ENCODE peak calls at places on chromosomes 7 and 10, in eight cellular contexts. P, U, L, A, C, F, S and D are unnamed samples.

GRCh38 chr10:125037145-125037544 is 95.2 kb downstream of the ZRANB1 start:
- DNase-seq in S (no peak), F (peak; percentile 82), C (peak; percentile 80), A (no peak), U (no peak), P (no peak), L (no peak), D (peak; percentile 72)

GRCh38 chr10:35041502-35041879 is 48.6 kb downstream of the CUL2 start:
- DNase-seq in A (no peak), P (no peak), U (no peak), L (no peak), F (no peak), S (no peak), C (no peak), D (no peak)

GRCh38 chr7:65731562-65732035 is 141.3 kb upstream of the VKORC1L1 start:
- DNase-seq in L (no peak), A (no peak), P (no peak), U (no peak), F (peak; percentile 79), C (no peak), S (no peak), D (peak; percentile 50)

GRCh38 chr10:26214004-26214403 is 2.6 kb upstream of the GAD2 start:
- DNase-seq in L (no peak), F (peak; percentile 58), A (no peak), P (no peak), U (no peak), S (no peak), C (no peak), D (no peak)

GRCh38 chr7:158015403-158016116 is 572.1 kb downstream of the PTPRN2 start:
- DNase-seq in L (peak; percentile 4), P (peak; percentile 19), S (no peak), U (no peak), C (no peak), F (no peak), A (no peak), D (peak; percentile 25)

GRCh38 chr10:74371696-74372095 is 220.7 kb downstream of the ADK start:
- DNase-seq in F (no peak), S (no peak), P (no peak), U (no peak), L (no peak), A (no peak), C (peak; percentile 51), D (no peak)

GRCh38 chr7:157513162-157513621 is 176.4 kb downstream of the DNAJB6 start:
- DNase-seq in C (no peak), S (no peak), A (no peak), L (no peak), P (no peak), F (peak; percentile 8), U (no peak), D (no peak)

GRCh38 chr7:41652265-41652664 is 50.6 kb downstream of the INHBA start:
- DNase-seq in U (no peak), A (no peak), P (peak; percentile 23), F (no peak), L (no peak), C (peak; percentile 13), S (no peak), D (no peak)

GRCh38 chr10:283916-284356 is 148.7 kb downstream of the ZMYND11 start:
- DNase-seq in F (no peak), P (no peak), C (no peak), U (no peak), L (peak; percentile 67), S (no peak), A (no peak), D (no peak)

GRCh38 chr10:97888641-97889262 is 39.1 kb downstream of the GOLGA7B start:
- DNase-seq in C (peak; percentile 7), P (no peak), U (no peak), A (no peak), F (peak; percentile 79), S (no peak), L (no peak), D (peak; percentile 28)

GRCh38 chr10:30384791-30385201 is 35.7 kb upstream of the MTPAP start:
- DNase-seq in A (no peak), F (peak; percentile 58), S (no peak), P (no peak), L (no peak), U (no peak), C (peak; percentile 34), D (peak; percentile 10)

GRCh38 chr7:99579956-99580777 is 17.9 kb upstream of the TMEM225B start:
- DNase-seq in F (peak; percentile 77), A (no peak), L (peak; percentile 20), C (peak; percentile 23), U (peak; percentile 31), S (no peak), P (peak; percentile 33), D (peak; percentile 36)

GRCh38 chr7:81256991-81257390 is 338.1 kb upstream of the SEMA3C start:
- DNase-seq in S (no peak), L (no peak), C (peak; percentile 23), U (no peak), F (peak; percentile 57), P (no peak), A (no peak), D (no peak)

GRCh38 chr10:71694567-71694968 is 25.0 kb downstream of the C10orf105 start:
- DNase-seq in U (peak; percentile 20), L (peak; percentile 83), S (no peak), A (peak; percentile 24), F (no peak), P (peak; percentile 64), C (no peak), D (peak; percentile 37)

GRCh38 chr10:86252573-86252972 is 114.0 kb downstream of the GRID1 start:
- DNase-seq in C (no peak), A (no peak), L (no peak), P (no peak), F (peak; percentile 32), S (no peak), U (no peak), D (no peak)

DNA sequence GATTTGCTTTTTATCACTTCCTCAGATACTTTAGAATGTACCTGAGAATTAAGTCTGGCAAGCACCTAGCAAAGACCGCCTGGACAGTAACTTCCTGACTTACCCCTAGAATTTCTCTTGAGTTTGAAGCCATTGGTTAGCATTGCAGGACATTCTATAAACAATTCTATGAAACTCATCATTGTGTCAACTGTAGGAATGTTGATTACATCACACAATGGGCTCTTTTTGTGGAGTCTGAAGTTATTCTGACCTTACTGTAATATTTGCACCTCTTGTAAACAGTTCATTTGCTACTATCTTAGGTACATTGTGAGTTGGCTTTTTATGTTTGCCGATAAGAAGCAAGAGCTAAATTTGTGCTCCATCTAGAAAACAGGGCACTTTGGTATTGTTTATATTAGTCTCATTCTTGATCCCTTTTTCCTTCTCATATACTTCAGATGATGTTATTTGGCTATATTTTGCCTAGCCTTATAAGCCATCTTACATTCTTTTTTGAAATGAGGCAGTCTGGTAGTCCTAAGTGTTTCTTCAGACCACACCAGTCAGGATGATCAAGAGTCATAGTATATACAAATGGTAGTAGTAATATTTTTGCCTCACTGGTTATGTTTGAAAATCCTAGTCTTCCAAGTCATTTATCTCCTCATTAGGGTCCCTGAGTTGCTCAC is 52.4 kb downstream of the CASD1 start:
- DNase-seq in U (no peak), C (peak; percentile 62), S (no peak), A (no peak), P (no peak), F (peak; percentile 22), L (no peak), D (no peak)
- H3K4me1 ChIP-seq in U (no peaks in the 10 kb centered on the region), C (peaks cover 1% of the 10 kb centered on the region), S (no peaks in the 10 kb centered on the region), A (no peaks in the 10 kb centered on the region), P (no peaks in the 10 kb centered on the region), F (no peaks in the 10 kb centered on the region), L (no peaks in the 10 kb centered on the region), D (no peaks in the 10 kb centered on the region)

DNA sequence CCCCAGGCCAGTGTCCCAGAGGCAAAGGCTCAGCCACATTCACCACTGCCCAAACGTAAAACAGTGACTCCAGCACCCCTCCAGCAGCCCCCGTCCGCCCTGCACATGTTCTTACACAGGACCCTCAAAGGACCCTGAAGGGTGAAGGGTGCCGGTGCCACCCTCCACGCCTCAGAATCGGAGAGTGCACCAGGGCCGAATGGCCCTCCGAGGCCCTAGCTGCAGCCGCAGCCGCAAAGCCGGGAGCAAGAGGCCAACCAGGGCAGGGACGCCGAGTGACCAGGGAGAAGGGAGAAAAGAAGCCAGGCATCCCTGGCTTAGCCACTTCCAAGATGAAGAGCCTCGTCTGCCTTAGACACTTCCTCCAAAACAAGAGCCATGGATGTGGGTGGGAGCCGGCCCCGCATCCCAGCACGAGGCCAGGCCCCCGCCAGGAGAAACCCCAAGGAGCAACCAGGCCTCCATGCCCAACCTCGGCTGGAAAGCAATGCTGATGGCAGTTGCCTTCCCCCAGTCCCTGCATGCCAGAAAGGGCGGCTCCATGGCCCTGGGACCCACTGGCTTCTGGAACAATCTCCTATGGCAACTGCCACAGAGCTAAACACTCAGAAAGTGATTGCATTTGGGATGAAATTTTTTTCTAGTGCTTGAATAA is 92.4 kb downstream of the MAD1L1 start:
- DNase-seq in F (no peak), L (no peak), S (no peak), P (no peak), A (no peak), U (no peak), C (no peak), D (no peak)
- H3K27ac ChIP-seq in F (no peak overlapping the region), L (no peak overlapping the region), S (no peak overlapping the region), P (no peak overlapping the region), A (no peak overlapping the region), U (no peak overlapping the region), C (no peak overlapping the region), D (no peak overlapping the region)

GRCh38 chr10:120283093-120283492 is 173.9 kb upstream of the PLPP4 start:
- DNase-seq in S (no peak), C (no peak), A (no peak), F (no peak), U (no peak), P (no peak), L (no peak), D (no peak)
- H3K4me1 ChIP-seq in S (no peaks in the 10 kb centered on the region), C (no peaks in the 10 kb centered on the region), A (no peaks in the 10 kb centered on the region), F (no peaks in the 10 kb centered on the region), U (no peaks in the 10 kb centered on the region), P (no peaks in the 10 kb centered on the region), L (no peaks in the 10 kb centered on the region), D (no peaks in the 10 kb centered on the region)

GRCh38 chr7:151711435-151711872 is 165.5 kb downstream of the PRKAG2 start:
- DNase-seq in L (no peak), P (no peak), C (no peak), A (no peak), F (no peak), U (no peak), S (no peak), D (no peak)

GRCh38 chr7:151715661-151716338 is 161.1 kb downstream of the PRKAG2 start:
- DNase-seq in L (no peak), A (no peak), C (no peak), U (no peak), P (no peak), F (no peak), S (no peak), D (peak; percentile 88)

GRCh38 chr7:151711906-151712771 is 164.8 kb downstream of the PRKAG2 start:
- DNase-seq in F (no peak), C (no peak), L (no peak), A (no peak), S (no peak), U (no peak), P (no peak), D (no peak)

GRCh38 chr7:151716339-151716722 is 160.6 kb downstream of the PRKAG2 start:
- DNase-seq in F (no peak), C (no peak), U (no peak), A (no peak), L (no peak), S (no peak), P (no peak), D (peak; percentile 91)

DNA sequence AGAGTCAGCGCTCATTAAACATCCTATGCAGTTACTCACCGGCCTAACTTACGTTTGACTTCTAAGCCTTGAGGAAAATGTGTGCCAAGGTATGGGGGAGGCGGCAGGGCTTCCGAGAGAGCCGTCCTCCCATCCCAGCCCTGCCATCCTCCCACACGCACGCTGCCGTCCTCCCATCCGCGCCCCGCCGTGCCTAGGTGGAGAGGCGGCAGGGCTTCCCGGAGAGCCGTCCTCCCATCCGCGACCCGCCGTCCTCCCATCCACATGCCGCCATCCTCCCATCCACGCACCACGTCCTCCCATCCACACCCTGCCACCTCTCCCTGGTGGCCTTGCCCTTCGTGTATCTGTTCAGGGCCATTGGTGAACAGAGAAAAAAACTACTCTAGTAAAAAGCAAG is 162.7 kb downstream of the PRKAG2 start:
- DNase-seq in P (no peak), L (no peak), S (no peak), F (no peak), U (no peak), A (no peak), C (no peak), D (no peak)
- H3K27ac ChIP-seq in P (peak overlapping the region; percentile 83), L (no peak overlapping the region), S (no peak overlapping the region), F (no peak overlapping the region), U (no peak overlapping the region), A (no peak overlapping the region), C (no peak overlapping the region), D (no peak overlapping the region)